ENCODE peak calls at places on chromosomes 7 and 10, in nine cellular contexts. Z is NCI-H2081; C is stimulated activated naive B cell treated with anti-CD40 and anti-IgM and Interleukin-4, amounts not matched to agents 10 μg/mL and 1 μg/mL and 100 μg/mL, for 72 hours; B is naive thymus-derived CD8-positive, alpha-beta T cell; S is stimulated activated CD4-positive, alpha-beta T cell treated with anti-CD3 and anti-CD28 coated beads, TNF-alpha, amount 100 ng/mL, for 4 hours; M is ACHN; U is NCI-H446 treated with DMSO at 0.1 percent for 48 hours; N is GM23248; R is ascending aorta. J is an unnamed sample.

GRCh38 chr7:131738066-131738465 is 181.6 kb upstream of the PODXL start:
- DNase-seq in Z (peak), C (no peak), B (no peak), S (no peak), M (no peak), U (no peak), N (no peak), R (no peak), J (no peak)

GRCh38 chr10:86019141-86019540 is 347.5 kb downstream of the GRID1 start:
- DNase-seq in Z (no peak), C (no peak), B (no peak), S (no peak), M (no peak), U (no peak), N (no peak), R (no peak), J (no peak)

GRCh38 chr10:12780634-12781601 is 220.6 kb downstream of the CCDC3 start:
- DNase-seq in Z (no peak), C (no peak), B (no peak), S (no peak), M (no peak), U (no peak), N (no peak), R (no peak), J (no peak)

GRCh38 chr10:68428396-68428795 is 21.3 kb upstream of the RUFY2 start:
- DNase-seq in Z (no peak), C (no peak), B (no peak), S (no peak), M (no peak), U (peak), N (no peak), R (no peak), J (no peak)

GRCh38 chr7:94580601-94581000 is 71.0 kb downstream of the CASD1 start:
- DNase-seq in Z (no peak), C (no peak), B (no peak), S (no peak), M (peak), U (no peak), N (peak), R (no peak), J (no peak)

GRCh38 chr10:70558871-70559810 is 43.4 kb downstream of the PRF1 start:
- DNase-seq in Z (no peak), C (peak), B (peak), S (peak), M (peak), U (no peak), N (peak), R (no peak), J (peak)

GRCh38 chr7:70036695-70037094 is 438.4 kb downstream of the AUTS2 start:
- DNase-seq in Z (no peak), C (no peak), B (no peak), S (no peak), M (no peak), U (no peak), N (no peak), R (no peak), J (no peak)

GRCh38 chr7:129665013-129665401 is 53.5 kb downstream of the NRF1 start:
- DNase-seq in Z (no peak), C (no peak), B (no peak), S (no peak), M (peak), U (no peak), N (peak), R (no peak), J (peak)

GRCh38 chr7:155676052-155676451 is 31.6 kb downstream of the RBM33 start:
- DNase-seq in Z (no peak), C (no peak), B (no peak), S (no peak), M (no peak), U (no peak), N (no peak), R (no peak), J (no peak)

GRCh38 chr10:4099202-4099601 is 314.2 kb upstream of the KLF6 start:
- DNase-seq in Z (no peak), C (no peak), B (no peak), S (no peak), M (no peak), U (no peak), N (no peak), R (no peak), J (no peak)

GRCh38 chr7:22586101-22586805 is 86.3 kb upstream of the STEAP1B start:
- DNase-seq in Z (no peak), C (no peak), B (no peak), S (no peak), M (no peak), U (no peak), N (no peak), R (no peak), J (no peak)

GRCh38 chr10:97788552-97789442 is 17.0 kb upstream of the SFRP5 start:
- DNase-seq in Z (no peak), C (no peak), B (no peak), S (no peak), M (peak), U (no peak), N (no peak), R (no peak), J (no peak)

GRCh38 chr7:139853576-139854511 is 24.8 kb downstream of the TBXAS1 start:
- DNase-seq in Z (no peak), C (no peak), B (no peak), S (no peak), M (no peak), U (no peak), N (peak), R (no peak), J (no peak)

GRCh38 chr10:97024181-97025073 is 161.3 kb downstream of the SLIT1 start:
- DNase-seq in Z (no peak), C (no peak), B (no peak), S (no peak), M (peak), U (no peak), N (peak), R (peak), J (peak)

GRCh38 chr10:73899401-73899780 is 11.5 kb upstream of the PLAU start:
- DNase-seq in Z (no peak), C (no peak), B (no peak), S (no peak), M (peak), U (no peak), N (peak), R (no peak), J (peak)

GRCh38 chr10:119316729-119317097 is 109.3 kb downstream of the GRK5 start:
- DNase-seq in Z (no peak), C (no peak), B (no peak), S (no peak), M (peak), U (no peak), N (peak), R (no peak), J (peak)

GRCh38 chr10:112526906-112527305 is 79.9 kb downstream of the VTI1A start:
- DNase-seq in Z (no peak), C (no peak), B (no peak), S (no peak), M (no peak), U (no peak), N (no peak), R (no peak), J (no peak)

GRCh38 chr10:11379771-11380170 is 231.7 kb downstream of the USP6NL start:
- DNase-seq in Z (no peak), C (no peak), B (no peak), S (no peak), M (no peak), U (no peak), N (no peak), R (no peak), J (no peak)

GRCh38 chr10:523925-524324 is 165.5 kb downstream of the DIP2C start:
- DNase-seq in Z (no peak), C (no peak), B (no peak), S (no peak), M (no peak), U (no peak), N (no peak), R (no peak), J (no peak)

GRCh38 chr7:94223375-94224084 is 171.2 kb upstream of the COL1A2 start:
- DNase-seq in Z (peak), C (no peak), B (no peak), S (no peak), M (peak), U (peak), N (peak), R (no peak), J (peak)

GRCh38 chr7:152435384-152436278 is at the start of gene KMT2C:
- DNase-seq in Z (peak), C (peak), B (peak), S (peak), M (peak), U (peak), N (peak), R (no peak), J (peak)

GRCh38 chr10:75350791-75351190 is 50.8 kb downstream of the ZNF503 start:
- DNase-seq in Z (no peak), C (no peak), B (no peak), S (no peak), M (peak), U (no peak), N (peak), R (no peak), J (peak)

GRCh38 chr10:92238586-92239098 is 52.2 kb downstream of the CPEB3 start:
- DNase-seq in Z (no peak), C (no peak), B (no peak), S (no peak), M (peak), U (no peak), N (peak), R (no peak), J (peak)

GRCh38 chr10:113740850-113741249 is 10.6 kb upstream of the PLEKHS1 start:
- DNase-seq in Z (no peak), C (no peak), B (no peak), S (no peak), M (no peak), U (no peak), N (no peak), R (no peak), J (no peak)

GRCh38 chr7:134932707-134933370 is 53.5 kb upstream of the AGBL3 start:
- DNase-seq in Z (no peak), C (no peak), B (no peak), S (no peak), M (no peak), U (no peak), N (no peak), R (peak), J (no peak)

GRCh38 chr10:11177926-11178453 is 160.3 kb downstream of the CELF2 start:
- DNase-seq in Z (no peak), C (no peak), B (no peak), S (no peak), M (no peak), U (no peak), N (no peak), R (no peak), J (no peak)

GRCh38 chr10:79023489-79024162 is 45.1 kb upstream of the ZMIZ1 start:
- DNase-seq in Z (no peak), C (no peak), B (no peak), S (no peak), M (no peak), U (no peak), N (no peak), R (no peak), J (no peak)

GRCh38 chr7:27151341-27151944 is 940 bp downstream of the HOXA3 start:
- DNase-seq in Z (no peak), C (no peak), B (no peak), S (no peak), M (peak), U (no peak), N (peak), R (no peak), J (no peak)

GRCh38 chr7:43768894-43769272 is 10.4 kb downstream of the BLVRA start:
- DNase-seq in Z (no peak), C (no peak), B (no peak), S (no peak), M (no peak), U (no peak), N (no peak), R (no peak), J (no peak)

GRCh38 chr10:56537984-56538383 is 176.9 kb upstream of the ZWINT start:
- DNase-seq in Z (no peak), C (no peak), B (no peak), S (no peak), M (peak), U (peak), N (peak), R (no peak), J (peak)

GRCh38 chr7:119026391-119026790 is 801.9 kb downstream of the ANKRD7 start:
- DNase-seq in Z (no peak), C (no peak), B (no peak), S (no peak), M (no peak), U (peak), N (no peak), R (no peak), J (no peak)

GRCh38 chr7:132650498-132650897 is 74.2 kb upstream of the PLXNA4 start:
- DNase-seq in Z (no peak), C (no peak), B (no peak), S (no peak), M (peak), U (no peak), N (peak), R (no peak), J (peak)

GRCh38 chr10:124539935-124540641 is 78.5 kb downstream of the LHPP start:
- DNase-seq in Z (peak), C (peak), B (peak), S (peak), M (peak), U (no peak), N (peak), R (no peak), J (peak)

J was measured in H54.